ENCODE peak calls at places on chromosomes 6 and 20, in seven cellular contexts. G is BE2C; B is tibial nerve; F is OCI-LY7; M is CD8-positive, alpha-beta T cell; Z is fibroblast of the aortic adventitia; D is A673. S is an unnamed sample.

GRCh38 chr6:151493495-151494234 is at the start of gene CCDC170:
- DNase-seq in M (no peak), B (no peak), F (no peak), G (peak; percentile 21), Z (no peak), D (peak; percentile 35), S (peak; percentile 19)

GRCh38 chr6:131782764-131783163 is 25.1 kb upstream of the ENPP1 start:
- DNase-seq in D (no peak), F (no peak), B (no peak), Z (no peak), G (no peak), M (no peak), S (no peak)

GRCh38 chr20:51002633-51003032 is 20.3 kb downstream of the KCNG1 start:
- DNase-seq in F (no peak), D (no peak), B (no peak), G (no peak), Z (no peak), M (no peak), S (no peak)

GRCh38 chr6:136761227-136761922 is 30.9 kb downstream of the MAP3K5 start:
- DNase-seq in Z (peak; percentile 31), M (peak; percentile 32), B (no peak), F (peak; percentile 67), D (peak; percentile 43), G (no peak), S (no peak)

GRCh38 chr6:170237999-170238740 is 52.7 kb downstream of the DLL1 start:
- DNase-seq in M (no peak), D (no peak), F (no peak), Z (no peak), G (no peak), B (peak; percentile 1), S (no peak)

GRCh38 chr6:82988904-82989303 is 76.7 kb downstream of the UBE3D start:
- DNase-seq in D (no peak), G (no peak), Z (peak; percentile 46), B (no peak), F (no peak), M (no peak), S (peak; percentile 14)

GRCh38 chr20:21702553-21703467 is 2.7 kb upstream of the PAX1 start:
- DNase-seq in M (no peak), B (no peak), G (peak; percentile 80), D (peak; percentile 88), F (no peak), Z (peak; percentile 19), S (peak; percentile 2)

GRCh38 chr6:91273729-91274128 is 686.9 kb upstream of the MAP3K7 start:
- DNase-seq in Z (no peak), M (no peak), B (peak; percentile 42), D (peak; percentile 96), G (peak; percentile 37), F (no peak), S (peak; percentile 43)

GRCh38 chr6:12585497-12585958 is 131.0 kb upstream of the PHACTR1 start:
- DNase-seq in M (no peak), B (no peak), D (no peak), Z (peak; percentile 78), G (no peak), F (no peak), S (peak; percentile 54)

GRCh38 chr6:1100269-1100668 is 211.6 kb upstream of the FOXQ1 start:
- DNase-seq in B (no peak), D (no peak), M (no peak), Z (no peak), F (no peak), G (no peak), S (no peak)

GRCh38 chr6:149043476-149044130 is 273.9 kb upstream of the TAB2 start:
- DNase-seq in B (no peak), F (peak; percentile 38), D (peak; percentile 60), G (peak; percentile 84), Z (no peak), M (no peak), S (no peak)

GRCh38 chr6:41698350-41698781 is 37.0 kb downstream of the TFEB start:
- DNase-seq in Z (peak; percentile 79), B (no peak), G (no peak), F (no peak), M (no peak), D (no peak), S (peak; percentile 97)

GRCh38 chr20:48635791-48636267 is 192.0 kb downstream of the PREX1 start:
- DNase-seq in F (peak; percentile 70), B (no peak), M (peak; percentile 70), G (peak; percentile 85), D (peak; percentile 69), Z (peak; percentile 46), S (peak; percentile 50)

GRCh38 chr6:138724015-138724414 is 49.6 kb upstream of the CCDC28A start:
- DNase-seq in Z (peak; percentile 12), G (no peak), F (no peak), D (no peak), B (peak; percentile 25), M (no peak), S (peak; percentile 84)

GRCh38 chr20:3889489-3890409 is 562 bp downstream of the PANK2 start:
- DNase-seq in G (peak; percentile 59), F (peak; percentile 64), B (peak; percentile 23), M (peak; percentile 40), Z (no peak), D (peak; percentile 46), S (no peak)

GRCh38 chr6:125519367-125519766 is 217.6 kb upstream of the HDDC2 start:
- DNase-seq in D (no peak), F (no peak), M (no peak), Z (peak; percentile 24), B (no peak), G (no peak), S (peak; percentile 61)

GRCh38 chr6:343960-344815 is 47.4 kb upstream of the IRF4 start:
- DNase-seq in F (no peak), G (no peak), D (no peak), B (no peak), M (no peak), Z (no peak), S (no peak)

GRCh38 chr20:9285617-9286016 is 216.7 kb downstream of the PLCB4 start:
- DNase-seq in G (no peak), D (no peak), B (no peak), M (no peak), Z (no peak), F (no peak), S (no peak)

GRCh38 chr6:153104220-153104619 is 26.9 kb downstream of the RGS17 start:
- DNase-seq in Z (peak; percentile 50), D (no peak), B (no peak), G (no peak), M (no peak), F (no peak), S (peak; percentile 23)

GRCh38 chr20:4573564-4574355 is 147.9 kb upstream of the PRND start:
- DNase-seq in F (no peak), D (peak; percentile 80), G (no peak), M (no peak), Z (peak; percentile 91), B (no peak), S (peak; percentile 98)

GRCh38 chr20:39676857-39677351 is 714.8 kb downstream of the DHX35 start:
- DNase-seq in M (no peak), Z (no peak), G (no peak), D (peak; percentile 26), F (no peak), B (no peak), S (peak; percentile 13)

DNA sequence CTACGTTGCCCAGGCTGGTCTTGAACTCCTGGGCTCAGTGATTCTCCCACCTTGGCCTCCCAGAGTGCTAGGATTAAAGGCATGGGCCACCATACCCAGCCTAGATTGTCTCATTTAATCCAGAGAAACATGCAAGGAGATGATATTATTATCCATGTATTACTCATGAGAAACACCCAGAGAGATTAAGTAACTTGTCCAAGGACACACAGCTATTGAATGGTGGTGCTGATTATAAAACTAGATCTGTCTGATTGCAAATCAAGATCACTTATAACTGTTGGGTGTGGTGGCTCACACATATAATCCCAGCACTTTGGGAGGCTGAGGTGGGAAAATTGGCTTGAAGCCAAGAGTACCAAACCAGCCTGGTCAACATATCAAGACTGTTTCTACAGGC is 94.4 kb upstream of the ZNF217 start:
- DNase-seq in F (no peak), M (no peak), Z (no peak), D (no peak), B (no peak), G (no peak), S (no peak)
- TF ChIP-seq CTCF in F (no peak), M (no peak), Z (no peak), D (no peak), B (no peak), G (no peak), S (no peak)

DNA sequence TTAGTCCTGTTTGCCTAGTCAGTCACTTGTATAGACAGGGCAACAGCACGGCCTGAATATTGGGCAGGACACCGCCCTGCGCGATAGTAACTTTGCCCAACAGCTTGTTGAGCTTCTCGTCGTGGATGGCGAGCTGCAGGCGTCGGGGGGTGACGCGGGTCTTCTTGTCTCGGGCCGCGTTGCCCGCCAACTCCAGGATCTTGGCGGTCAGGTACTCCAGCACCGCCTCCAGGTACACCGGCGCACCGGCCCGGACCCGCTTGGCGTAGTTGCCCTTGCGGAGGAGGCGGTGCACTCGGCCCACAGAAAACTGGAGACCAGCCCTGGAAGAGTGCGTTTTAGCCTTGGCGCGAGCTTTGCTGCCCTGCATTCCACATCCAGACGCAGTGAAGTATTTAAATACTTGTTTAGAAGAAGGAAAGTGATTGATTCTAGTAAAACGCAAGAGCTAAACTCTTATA is 92.8 kb upstream of the BTN3A2 start:
- DNase-seq in D (peak; percentile 49), G (peak; percentile 48), B (no peak), Z (no peak), F (peak; percentile 86), M (peak; percentile 58), S (peak; percentile 30)
- H3K4me3 ChIP-seq in D (peak overlapping the region; percentile 66), G (peak overlapping the region; percentile 82), B (peak overlapping the region; percentile 61), Z (peak overlapping the region; percentile 55), F (peak overlapping the region; percentile 87), M (peak overlapping the region; percentile 65), S (peak overlapping the region; percentile 72)

DNA sequence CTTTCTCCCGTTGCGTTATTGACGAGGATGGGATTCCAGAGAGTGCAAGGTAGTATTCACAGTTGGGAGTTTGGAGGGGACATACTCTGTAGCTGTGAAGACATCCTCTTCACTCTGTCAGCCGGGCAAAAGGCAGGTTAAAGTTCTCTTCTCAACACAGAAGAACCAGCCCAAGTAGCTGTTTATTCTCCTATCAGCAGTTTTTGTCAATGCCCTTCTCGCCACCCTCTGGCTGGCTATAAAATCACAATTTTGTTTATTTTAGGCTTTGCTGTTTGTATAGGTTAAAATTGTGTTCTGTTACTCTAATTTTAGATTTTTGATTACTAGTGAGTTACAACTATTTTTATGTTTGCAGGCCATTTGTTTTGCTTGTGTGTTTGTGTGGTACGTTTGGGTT is 37.9 kb upstream of the MAS1 start:
- DNase-seq in D (peak; percentile 23), B (no peak), G (no peak), F (peak; percentile 58), Z (peak; percentile 39), M (no peak), S (no peak)
- TF ChIP-seq CTCF in D (peak; percentile 50), B (peak; percentile 13), G (peak; percentile 42), F (peak; percentile 81), Z (peak; percentile 48), M (peak; percentile 51), S (no peak)

DNA sequence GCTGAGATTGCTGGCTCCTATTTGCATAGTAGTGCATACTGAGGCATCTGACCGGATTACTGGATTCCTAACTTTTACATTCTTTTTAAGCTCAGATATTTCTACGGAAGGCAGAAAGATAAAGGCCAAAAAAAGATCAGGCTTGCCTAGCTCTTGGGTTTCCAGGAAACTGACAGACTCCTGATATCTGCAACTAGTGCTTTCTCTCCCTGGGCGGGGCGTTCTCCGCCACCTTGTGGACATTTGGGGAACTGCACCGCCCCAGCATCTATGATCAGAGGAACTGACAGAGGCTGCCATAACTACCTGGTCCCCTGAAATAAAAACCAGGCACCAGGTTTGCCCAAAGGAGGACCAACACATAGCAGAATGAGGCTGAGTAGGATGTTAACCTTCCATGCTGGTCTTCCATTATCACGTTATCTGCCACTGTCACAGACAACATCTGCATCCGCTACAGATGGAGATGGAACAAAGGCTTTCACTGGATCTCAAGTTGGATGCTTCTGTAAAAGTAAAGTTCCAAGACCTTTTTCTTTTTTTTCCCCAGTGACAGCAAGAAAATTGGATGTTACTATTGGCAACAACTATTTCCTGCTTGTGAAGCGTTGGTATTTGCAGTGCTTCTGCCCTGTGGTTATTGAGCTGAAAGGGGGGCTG is 33.3 kb downstream of the NT5E start:
- DNase-seq in F (peak; percentile 71), B (peak; percentile 80), Z (peak; percentile 93), G (peak; percentile 77), D (peak; percentile 83), M (peak; percentile 83), S (peak; percentile 76)
- H3K4me3 ChIP-seq in F (no peak overlapping the region), B (no peak overlapping the region), Z (no peak overlapping the region), G (no peak overlapping the region), D (no peak overlapping the region), M (no peak overlapping the region), S (no peak overlapping the region)

S was measured in astrocyte of the spinal cord.